ENCODE peak calls at places on chromosomes 4 and X, in five cellular contexts. Y is K562, M is HepG2, F is GM12878, V is HCT116. X is an unnamed sample.

GRCh38 chrX:49039598-49040375 is 3.4 kb downstream of the TFE3 start:
- DNase-seq in M (peak; percentile 82), F (no peak), Y (peak; percentile 97), V (peak; percentile 75), X (peak; percentile 95)

GRCh38 chr4:185504098-185505047 is 30.9 kb downstream of the PDLIM3 start:
- DNase-seq in V (peak; percentile 74), M (peak; percentile 95), F (no peak), Y (peak; percentile 64), X (no peak)

GRCh38 chrX:74788545-74789086 is 136.6 kb downstream of the NEXMIF start:
- DNase-seq in F (no peak), M (no peak), V (no peak), Y (peak; percentile 0), X (peak; percentile 35)

GRCh38 chr4:74033721-74034120 is 4.8 kb downstream of the CXCL3 start:
- DNase-seq in Y (no peak), V (no peak), F (no peak), M (no peak), X (no peak)

GRCh38 chr4:181647396-181648107 is 595.6 kb upstream of the TENM3 start:
- DNase-seq in V (no peak), Y (no peak), F (no peak), M (no peak), X (peak; percentile 25)

GRCh38 chr4:116599859-116600258 is 485.5 kb downstream of the TRAM1L1 start:
- DNase-seq in F (no peak), V (no peak), Y (peak; percentile 22), M (no peak), X (peak; percentile 52)

GRCh38 chr4:153169811-153170210 is 34.4 kb upstream of the TRIM2 start:
- DNase-seq in M (no peak), V (no peak), Y (no peak), F (no peak), X (no peak)

GRCh38 chr4:126136922-126137781 is 822.4 kb downstream of the FAT4 start:
- DNase-seq in F (no peak), V (no peak), M (no peak), Y (no peak), X (no peak)

GRCh38 chrX:135112096-135112729 is 8.1 kb downstream of the ETDB start:
- DNase-seq in V (peak; percentile 32), Y (peak; percentile 41), F (no peak), M (no peak), X (peak; percentile 57)

GRCh38 chrX:111543212-111543762 is 31.8 kb downstream of the SERTM2 start:
- DNase-seq in F (no peak), M (no peak), Y (no peak), V (no peak), X (peak; percentile 83)

GRCh38 chr4:7890635-7891393 is 48.8 kb downstream of the AFAP1 start:
- DNase-seq in Y (no peak), F (no peak), V (no peak), M (peak; percentile 56), X (peak; percentile 35)

GRCh38 chrX:54301516-54301915 is 56.3 kb downstream of the WNK3 start:
- DNase-seq in Y (no peak), V (no peak), M (no peak), F (no peak), X (no peak)

GRCh38 chrX:46649421-46650260 is 76.1 kb downstream of the CHST7 start:
- DNase-seq in V (no peak), Y (no peak), M (no peak), F (no peak), X (peak; percentile 71)

GRCh38 chr4:6750302-6751221 is 32.0 kb upstream of the KIAA0232 start:
- DNase-seq in F (no peak), V (no peak), M (no peak), Y (peak; percentile 40), X (no peak)

GRCh38 chr4:37770016-37770415 is 56.5 kb upstream of the PGM2 start:
- DNase-seq in F (no peak), Y (no peak), V (no peak), M (no peak), X (no peak)

GRCh38 chr4:118968006-118968405 is 79.4 kb downstream of the SYNPO2 start:
- DNase-seq in M (no peak), F (peak; percentile 67), V (no peak), Y (no peak), X (peak; percentile 86)

GRCh38 chr4:176011523-176011922 is 54.1 kb upstream of the WDR17 start:
- DNase-seq in Y (no peak), F (peak; percentile 25), M (no peak), V (no peak), X (no peak)

GRCh38 chr4:57320880-57321279 is 210.7 kb upstream of the IGFBP7 start:
- DNase-seq in F (no peak), Y (no peak), M (no peak), V (no peak), X (no peak)

GRCh38 chr4:147839200-147839599 is 107.3 kb downstream of the ARHGAP10 start:
- DNase-seq in M (no peak), Y (no peak), F (no peak), V (no peak), X (no peak)

GRCh38 chr4:140947507-140947906 is 185.8 kb downstream of the RNF150 start:
- DNase-seq in V (no peak), F (no peak), M (no peak), Y (no peak), X (no peak)

GRCh38 chr4:69858683-69859082 is 1.3 kb downstream of the SULT1E1 start:
- DNase-seq in M (no peak), V (no peak), Y (no peak), F (no peak), X (no peak)

GRCh38 chr4:131499139-131499873 is 1649.8 kb upstream of the PCDH10 start:
- DNase-seq in V (no peak), Y (peak; percentile 1), F (no peak), M (no peak), X (no peak)

GRCh38 chrX:38860106-38861013 is 59.1 kb downstream of the MID1IP1 start:
- DNase-seq in V (no peak), M (no peak), Y (no peak), F (no peak), X (no peak)

DNA sequence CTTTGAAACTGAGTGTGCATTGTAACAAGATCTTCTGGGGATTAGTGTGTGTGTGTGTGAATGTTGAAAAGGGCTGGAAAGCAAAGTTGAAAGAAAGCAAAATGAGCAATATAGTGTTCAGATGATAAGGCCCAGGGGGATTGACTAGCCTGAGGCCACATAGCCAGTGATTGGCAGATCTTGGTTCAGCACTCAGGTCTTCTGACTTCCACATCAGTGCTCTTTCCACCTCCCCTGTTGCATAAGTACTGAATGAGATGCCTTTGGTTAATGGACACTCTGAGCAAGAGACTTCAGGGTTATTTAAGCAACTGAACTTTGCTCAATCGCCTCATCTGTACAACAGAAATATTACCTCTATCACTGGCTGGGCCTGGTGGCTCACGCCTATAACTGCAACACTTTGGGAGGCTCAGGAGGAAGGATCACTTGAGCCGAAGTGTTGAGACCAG is 120.4 kb downstream of the TMEM164 start:
- DNase-seq in F (no peak), Y (no peak), M (peak; percentile 63), V (no peak), X (no peak)
- TF ChIP-seq REST in F (no peak), Y (no peak), M (no peak), V (no peak), X (no peak)

GRCh38 chr4:818106-818921 is 7.6 kb downstream of the CPLX1 start:
- DNase-seq in F (no peak), V (no peak), M (no peak), Y (no peak), X (no peak)

GRCh38 chr4:808860-809570 is 16.9 kb downstream of the CPLX1 start:
- DNase-seq in V (no peak), F (no peak), Y (no peak), M (no peak), X (no peak)

GRCh38 chr4:814312-814850 is 11.5 kb downstream of the CPLX1 start:
- DNase-seq in M (no peak), Y (no peak), F (no peak), V (no peak), X (no peak)

GRCh38 chr4:815464-816146 is 10.3 kb downstream of the CPLX1 start:
- DNase-seq in V (no peak), F (no peak), Y (no peak), M (peak; percentile 91), X (no peak)

DNA sequence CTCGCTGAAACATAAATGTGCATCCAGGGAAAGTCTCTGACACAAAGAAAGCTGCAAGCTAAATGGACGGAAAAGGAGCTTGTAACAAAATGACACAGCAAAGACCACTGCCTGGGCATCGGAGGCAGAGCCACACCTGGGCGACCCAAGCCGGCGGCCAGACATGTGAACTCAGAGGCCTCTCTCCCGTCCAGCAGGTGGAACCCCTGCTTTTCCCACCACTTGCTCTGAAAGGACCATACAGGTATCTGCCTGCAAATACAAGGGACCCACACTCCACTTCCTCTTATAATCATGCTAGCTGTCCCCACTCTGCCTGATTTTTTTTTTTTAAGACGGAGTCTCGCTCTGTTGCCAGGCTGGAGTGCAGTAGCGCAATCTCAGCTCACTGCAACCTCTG is 12.0 kb downstream of the CPLX1 start:
- DNase-seq in F (no peak), M (peak; percentile 58), Y (no peak), V (no peak), X (peak; percentile 60)
- TF ChIP-seq EZH2 in F (no peak), M (no peak), Y (no peak), V (no peak), X (no peak)

GRCh38 chr4:174320501-174321199 is 36.9 kb downstream of the CEP44 start:
- DNase-seq in F (no peak), M (no peak), Y (peak; percentile 40), V (no peak), X (no peak)
- TF ChIP-seq REST in F (no peak), M (no peak), Y (no peak), V (no peak), X (no peak)

GRCh38 chr4:87425711-87426110 is 3.3 kb downstream of the NUDT9 start:
- DNase-seq in M (no peak), Y (no peak), F (no peak), V (no peak), X (no peak)

GRCh38 chr4:87419578-87420249 is 2.7 kb upstream of the NUDT9 start:
- DNase-seq in V (no peak), F (no peak), M (peak; percentile 91), Y (no peak), X (no peak)

GRCh38 chr4:87420431-87420830 is 1.9 kb upstream of the NUDT9 start:
- DNase-seq in M (no peak), F (no peak), Y (no peak), V (no peak), X (no peak)

GRCh38 chr4:87423313-87424031 is 1.1 kb downstream of the NUDT9 start:
- DNase-seq in V (no peak), Y (peak; percentile 26), M (no peak), F (no peak), X (no peak)

DNA sequence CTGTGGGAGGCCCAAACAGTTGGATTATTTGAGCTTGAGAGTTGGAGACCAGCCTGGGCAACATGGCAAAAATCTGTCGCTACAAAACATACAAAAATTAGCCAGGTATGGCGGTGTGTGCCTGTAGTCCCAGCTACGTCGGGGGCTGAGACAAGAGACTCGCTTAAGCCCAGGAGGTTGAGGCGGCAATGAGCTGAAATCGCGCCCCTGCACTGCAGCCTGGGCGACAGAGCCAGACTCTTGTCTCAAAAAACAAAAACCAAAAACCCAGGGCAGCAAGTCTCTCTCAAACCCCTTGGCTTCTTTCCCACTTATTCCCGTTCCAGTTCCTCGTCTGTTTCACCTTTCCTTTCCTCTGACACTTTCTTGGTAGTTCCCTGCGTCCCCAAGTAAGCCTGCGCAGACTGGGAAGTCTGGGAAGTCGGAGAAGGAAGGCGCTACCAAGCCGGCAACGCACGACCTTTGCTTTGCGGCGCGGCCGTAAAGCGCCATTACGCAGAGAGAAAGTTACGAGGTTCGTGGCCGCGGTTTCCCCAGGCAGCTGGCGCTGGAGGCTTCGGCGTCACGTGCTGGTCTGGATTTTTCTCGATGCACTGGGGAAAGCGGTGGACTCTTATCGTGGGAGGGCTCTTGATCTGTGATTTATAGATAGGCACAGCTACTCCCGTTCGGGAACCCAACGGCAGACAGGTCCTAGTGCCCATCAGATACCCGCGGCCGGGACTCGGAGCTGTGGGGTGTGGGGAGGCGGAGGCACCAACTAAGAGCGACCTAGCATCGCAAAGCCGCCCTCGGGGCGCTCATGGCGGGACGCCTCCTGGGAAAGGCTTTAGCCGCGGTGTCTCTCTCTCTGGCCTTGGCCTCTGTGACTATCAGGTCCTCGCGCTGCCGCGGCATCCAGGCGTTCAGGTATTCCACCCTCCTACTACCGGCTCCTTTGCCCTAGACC is at the start of gene NUDT9:
- DNase-seq in M (peak; percentile 80), V (peak; percentile 94), Y (peak; percentile 96), F (peak; percentile 64), X (peak; percentile 97)
- TF ChIP-seq EZH2 in M (no peak), V (no peak), Y (no peak), F (no peak), X (no peak)